ENCODE peak calls at places on chromosomes 6 and 20, in ten cellular contexts. One of them, this sample, is unnamed.

GRCh38 chr20:50995506-50995905 is 27.4 kb downstream of the KCNG1 start:
- DNase-seq in GM12878: no peak
- DNase-seq in coronary artery: no peak
- DNase-seq in GM12865: no peak
- DNase-seq in cardiac fibroblast: peak
- DNase-seq in cardiac muscle cell: peak
- DNase-seq in fibroblast of lung: peak
- DNase-seq in keratinocyte: no peak
- DNase-seq in ascending aorta: no peak
- DNase-seq in lung: no peak
- DNase-seq in this sample: no peak

GRCh38 chr6:73580247-73581149 is 59.7 kb upstream of the EEF1A1 start:
- DNase-seq in lung: peak
- DNase-seq in GM12865: peak
- DNase-seq in fibroblast of lung: peak
- DNase-seq in coronary artery: peak
- DNase-seq in keratinocyte: peak
- DNase-seq in cardiac fibroblast: peak
- DNase-seq in cardiac muscle cell: peak
- DNase-seq in ascending aorta: peak
- DNase-seq in GM12878: peak
- DNase-seq in this sample: peak

GRCh38 chr6:11616200-11616611 is 78.7 kb downstream of the TMEM170B start:
- DNase-seq in cardiac fibroblast: peak
- DNase-seq in fibroblast of lung: peak
- DNase-seq in GM12878: no peak
- DNase-seq in cardiac muscle cell: peak
- DNase-seq in lung: no peak
- DNase-seq in coronary artery: peak
- DNase-seq in GM12865: no peak
- DNase-seq in ascending aorta: no peak
- DNase-seq in keratinocyte: no peak
- DNase-seq in this sample: no peak

GRCh38 chr6:38367231-38367630 is 272.5 kb downstream of the BTBD9 start:
- DNase-seq in GM12878: no peak
- DNase-seq in coronary artery: no peak
- DNase-seq in fibroblast of lung: peak
- DNase-seq in keratinocyte: no peak
- DNase-seq in GM12865: no peak
- DNase-seq in cardiac muscle cell: no peak
- DNase-seq in ascending aorta: no peak
- DNase-seq in cardiac fibroblast: no peak
- DNase-seq in lung: no peak
- DNase-seq in this sample: no peak

GRCh38 chr6:36642913-36643817 is 35.3 kb upstream of the CDKN1A start:
- DNase-seq in cardiac muscle cell: peak
- DNase-seq in lung: peak
- DNase-seq in ascending aorta: peak
- DNase-seq in GM12878: no peak
- DNase-seq in coronary artery: peak
- DNase-seq in keratinocyte: no peak
- DNase-seq in cardiac fibroblast: peak
- DNase-seq in fibroblast of lung: peak
- DNase-seq in GM12865: no peak
- DNase-seq in this sample: peak

GRCh38 chr6:89122625-89123024 is 4.8 kb upstream of the SRSF12 start:
- DNase-seq in GM12865: peak
- DNase-seq in cardiac fibroblast: peak
- DNase-seq in GM12878: no peak
- DNase-seq in coronary artery: no peak
- DNase-seq in lung: peak
- DNase-seq in cardiac muscle cell: peak
- DNase-seq in fibroblast of lung: peak
- DNase-seq in keratinocyte: no peak
- DNase-seq in ascending aorta: no peak
- DNase-seq in this sample: peak

GRCh38 chr20:31496761-31497295 is 17.4 kb upstream of the HM13 start:
- DNase-seq in lung: no peak
- DNase-seq in keratinocyte: no peak
- DNase-seq in GM12878: no peak
- DNase-seq in GM12865: no peak
- DNase-seq in coronary artery: peak
- DNase-seq in cardiac fibroblast: peak
- DNase-seq in ascending aorta: no peak
- DNase-seq in cardiac muscle cell: peak
- DNase-seq in fibroblast of lung: no peak
- DNase-seq in this sample: no peak

GRCh38 chr20:33291830-33292355 is 8.9 kb downstream of the BPIFB1 start:
- DNase-seq in cardiac fibroblast: peak
- DNase-seq in coronary artery: no peak
- DNase-seq in GM12865: peak
- DNase-seq in keratinocyte: no peak
- DNase-seq in fibroblast of lung: peak
- DNase-seq in GM12878: no peak
- DNase-seq in ascending aorta: no peak
- DNase-seq in lung: peak
- DNase-seq in cardiac muscle cell: peak
- DNase-seq in this sample: peak

GRCh38 chr6:52576392-52577021 is 353 bp downstream of the TRAM2 start:
- DNase-seq in GM12865: peak
- DNase-seq in lung: peak
- DNase-seq in coronary artery: peak
- DNase-seq in cardiac fibroblast: peak
- DNase-seq in GM12878: peak
- DNase-seq in keratinocyte: no peak
- DNase-seq in ascending aorta: no peak
- DNase-seq in cardiac muscle cell: peak
- DNase-seq in fibroblast of lung: peak
- DNase-seq in this sample: peak

GRCh38 chr6:5302220-5302946 is 41.1 kb downstream of the FARS2 start:
- DNase-seq in keratinocyte: no peak
- DNase-seq in fibroblast of lung: no peak
- DNase-seq in coronary artery: no peak
- DNase-seq in cardiac muscle cell: no peak
- DNase-seq in GM12865: peak
- DNase-seq in ascending aorta: no peak
- DNase-seq in lung: no peak
- DNase-seq in cardiac fibroblast: no peak
- DNase-seq in GM12878: peak
- DNase-seq in this sample: no peak

DNA sequence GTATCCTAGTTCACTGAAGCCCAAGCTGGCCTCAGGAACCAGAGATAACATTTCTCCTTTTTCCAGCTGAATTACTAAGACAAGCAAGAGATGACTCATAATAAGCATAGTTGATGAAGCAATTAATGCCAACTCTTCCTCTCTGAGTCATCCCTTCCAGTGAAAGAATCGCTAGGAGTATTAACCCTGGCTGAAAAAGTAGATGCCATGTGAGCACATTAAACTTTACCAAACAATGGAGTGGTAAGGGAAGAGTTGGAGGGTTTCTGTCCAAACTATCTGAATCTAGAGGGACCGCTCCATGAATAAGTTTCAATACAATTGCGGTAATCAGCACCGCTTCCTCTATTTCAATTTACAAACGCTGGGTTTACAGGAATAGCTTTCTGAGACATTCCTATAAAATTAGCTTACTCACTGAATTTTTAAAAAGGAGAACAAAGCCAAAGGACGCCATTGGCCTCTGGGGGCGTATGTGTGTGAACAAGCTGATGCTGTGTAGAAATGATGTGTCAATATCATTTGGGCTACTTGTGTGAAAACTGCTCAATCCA is 48.3 kb downstream of the ATXN1 start:
- DNase-seq in cardiac fibroblast: peak
- DNase-seq in coronary artery: no peak
- DNase-seq in keratinocyte: peak
- DNase-seq in ascending aorta: no peak
- DNase-seq in GM12865: peak
- DNase-seq in fibroblast of lung: peak
- DNase-seq in lung: no peak
- DNase-seq in cardiac muscle cell: peak
- DNase-seq in GM12878: no peak
- DNase-seq in this sample: peak
- H3K4me3 ChIP-seq in cardiac fibroblast: peak
- H3K4me3 ChIP-seq in coronary artery: peak
- H3K4me3 ChIP-seq in keratinocyte: peak
- H3K4me3 ChIP-seq in ascending aorta: no peak
- H3K4me3 ChIP-seq in GM12865: no peak
- H3K4me3 ChIP-seq in fibroblast of lung: no peak
- H3K4me3 ChIP-seq in lung: no peak
- H3K4me3 ChIP-seq in cardiac muscle cell: no peak
- H3K4me3 ChIP-seq in GM12878: no peak
- H3K4me3 ChIP-seq in this sample: no peak

GRCh38 chr6:149723771-149724417 is 6.0 kb upstream of the LATS1 start:
- DNase-seq in GM12865: peak
- DNase-seq in lung: no peak
- DNase-seq in fibroblast of lung: peak
- DNase-seq in coronary artery: no peak
- DNase-seq in cardiac fibroblast: peak
- DNase-seq in keratinocyte: peak
- DNase-seq in GM12878: no peak
- DNase-seq in ascending aorta: no peak
- DNase-seq in cardiac muscle cell: peak
- DNase-seq in this sample: peak
- TF ChIP-seq CTCF in GM12865: peak
- TF ChIP-seq CTCF in lung: peak
- TF ChIP-seq CTCF in fibroblast of lung: peak
- TF ChIP-seq CTCF in coronary artery: peak
- TF ChIP-seq CTCF in cardiac fibroblast: peak
- TF ChIP-seq CTCF in keratinocyte: peak
- TF ChIP-seq CTCF in GM12878: peak
- TF ChIP-seq CTCF in ascending aorta: peak
- TF ChIP-seq CTCF in cardiac muscle cell: peak
- TF ChIP-seq CTCF in this sample: peak

DNA sequence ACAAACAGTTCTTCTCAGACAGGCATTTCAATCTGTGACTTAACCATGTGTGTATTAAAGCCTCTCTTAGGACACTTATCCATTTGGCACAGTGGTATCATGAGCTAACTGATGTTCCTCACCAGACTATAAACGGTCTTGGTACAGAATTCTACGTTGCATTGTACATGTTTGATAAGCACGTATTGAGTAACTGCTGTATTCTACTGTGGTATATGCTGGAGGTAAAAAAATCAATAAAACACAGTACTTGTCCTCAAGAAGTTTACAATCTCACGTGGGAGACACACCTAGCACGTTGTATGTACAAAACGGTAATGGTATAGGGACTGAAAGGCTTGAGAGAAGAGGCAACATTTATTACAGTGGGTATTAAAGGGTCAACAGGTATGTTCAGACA is 33.2 kb upstream of the FAM83C start:
- DNase-seq in keratinocyte: no peak
- DNase-seq in cardiac muscle cell: no peak
- DNase-seq in lung: no peak
- DNase-seq in cardiac fibroblast: no peak
- DNase-seq in GM12878: no peak
- DNase-seq in fibroblast of lung: no peak
- DNase-seq in ascending aorta: no peak
- DNase-seq in GM12865: no peak
- DNase-seq in coronary artery: no peak
- DNase-seq in this sample: no peak
- H3K4me3 ChIP-seq in keratinocyte: no peak
- H3K4me3 ChIP-seq in cardiac muscle cell: no peak
- H3K4me3 ChIP-seq in lung: no peak
- H3K4me3 ChIP-seq in cardiac fibroblast: no peak
- H3K4me3 ChIP-seq in GM12878: no peak
- H3K4me3 ChIP-seq in fibroblast of lung: no peak
- H3K4me3 ChIP-seq in ascending aorta: no peak
- H3K4me3 ChIP-seq in GM12865: no peak
- H3K4me3 ChIP-seq in coronary artery: no peak
- H3K4me3 ChIP-seq in this sample: no peak

GRCh38 chr6:166861304-166861703 is 95.0 kb downstream of the RNASET2 start:
- DNase-seq in fibroblast of lung: no peak
- DNase-seq in cardiac fibroblast: no peak
- DNase-seq in coronary artery: no peak
- DNase-seq in lung: no peak
- DNase-seq in ascending aorta: no peak
- DNase-seq in GM12865: no peak
- DNase-seq in GM12878: no peak
- DNase-seq in keratinocyte: no peak
- DNase-seq in cardiac muscle cell: no peak
- DNase-seq in this sample: no peak

GRCh38 chr6:166862978-166863530 is 93.3 kb downstream of the RNASET2 start:
- DNase-seq in GM12865: no peak
- DNase-seq in GM12878: no peak
- DNase-seq in fibroblast of lung: no peak
- DNase-seq in keratinocyte: no peak
- DNase-seq in cardiac fibroblast: no peak
- DNase-seq in lung: no peak
- DNase-seq in ascending aorta: no peak
- DNase-seq in cardiac muscle cell: no peak
- DNase-seq in coronary artery: no peak
- DNase-seq in this sample: no peak

GRCh38 chr6:166864333-166864732 is 92.0 kb downstream of the RNASET2 start:
- DNase-seq in GM12865: no peak
- DNase-seq in keratinocyte: no peak
- DNase-seq in cardiac muscle cell: no peak
- DNase-seq in GM12878: no peak
- DNase-seq in ascending aorta: no peak
- DNase-seq in fibroblast of lung: no peak
- DNase-seq in cardiac fibroblast: no peak
- DNase-seq in lung: no peak
- DNase-seq in coronary artery: no peak
- DNase-seq in this sample: no peak

GRCh38 chr6:166861961-166862286 is 94.4 kb downstream of the RNASET2 start:
- DNase-seq in ascending aorta: no peak
- DNase-seq in cardiac muscle cell: no peak
- DNase-seq in cardiac fibroblast: no peak
- DNase-seq in lung: no peak
- DNase-seq in fibroblast of lung: no peak
- DNase-seq in keratinocyte: no peak
- DNase-seq in GM12865: no peak
- DNase-seq in GM12878: no peak
- DNase-seq in coronary artery: no peak
- DNase-seq in this sample: no peak

GRCh38 chr6:166862287-166862977 is 93.9 kb downstream of the RNASET2 start:
- DNase-seq in ascending aorta: no peak
- DNase-seq in keratinocyte: no peak
- DNase-seq in cardiac fibroblast: peak
- DNase-seq in lung: no peak
- DNase-seq in coronary artery: no peak
- DNase-seq in GM12865: peak
- DNase-seq in fibroblast of lung: no peak
- DNase-seq in cardiac muscle cell: peak
- DNase-seq in GM12878: no peak
- DNase-seq in this sample: no peak
- TF ChIP-seq CTCF in ascending aorta: no peak
- TF ChIP-seq CTCF in keratinocyte: no peak
- TF ChIP-seq CTCF in cardiac fibroblast: no peak
- TF ChIP-seq CTCF in lung: no peak
- TF ChIP-seq CTCF in coronary artery: no peak
- TF ChIP-seq CTCF in GM12865: peak
- TF ChIP-seq CTCF in fibroblast of lung: no peak
- TF ChIP-seq CTCF in cardiac muscle cell: no peak
- TF ChIP-seq CTCF in GM12878: peak
- TF ChIP-seq CTCF in this sample: no peak